ENCODE peak calls at places on chromosomes 7 and 10, in six cellular contexts. One of them, this sample, is unnamed.

GRCh38 chr10:109451879-109452278 is 471.4 kb downstream of the XPNPEP1 start:
- DNase-seq in stimulated activated CD8-positive, alpha-beta memory T cell treated with anti-CD3 and anti-CD28 coated beads, Interleukin-2, amount 100 ng/mL, for 1 hour: no peak
- DNase-seq in posterior cingulate gyrus: no peak
- DNase-seq in IMR-90: no peak
- DNase-seq in GM12892: no peak
- DNase-seq in mammary epithelial cell: no peak
- DNase-seq in this sample: no peak

GRCh38 chr7:54843961-54844360 is 85.0 kb upstream of the SEC61G start:
- DNase-seq in IMR-90: no peak
- DNase-seq in stimulated activated CD8-positive, alpha-beta memory T cell treated with anti-CD3 and anti-CD28 coated beads, Interleukin-2, amount 100 ng/mL, for 1 hour: no peak
- DNase-seq in GM12892: no peak
- DNase-seq in posterior cingulate gyrus: no peak
- DNase-seq in mammary epithelial cell: peak; percentile 35
- DNase-seq in this sample: no peak

GRCh38 chr10:123301077-123301875 is 147.1 kb downstream of the BUB3 start:
- DNase-seq in mammary epithelial cell: peak; percentile 39
- DNase-seq in posterior cingulate gyrus: peak; percentile 85
- DNase-seq in stimulated activated CD8-positive, alpha-beta memory T cell treated with anti-CD3 and anti-CD28 coated beads, Interleukin-2, amount 100 ng/mL, for 1 hour: no peak
- DNase-seq in GM12892: no peak
- DNase-seq in IMR-90: no peak
- DNase-seq in this sample: peak; percentile 90

GRCh38 chr10:88989824-88990527 is 622 bp upstream of the FAS start:
- DNase-seq in posterior cingulate gyrus: no peak
- DNase-seq in mammary epithelial cell: peak; percentile 72
- DNase-seq in IMR-90: peak; percentile 86
- DNase-seq in stimulated activated CD8-positive, alpha-beta memory T cell treated with anti-CD3 and anti-CD28 coated beads, Interleukin-2, amount 100 ng/mL, for 1 hour: no peak
- DNase-seq in GM12892: no peak
- DNase-seq in this sample: peak; percentile 78

GRCh38 chr7:150931199-150931869 is 46.8 kb downstream of the KCNH2 start:
- DNase-seq in IMR-90: no peak
- DNase-seq in posterior cingulate gyrus: no peak
- DNase-seq in mammary epithelial cell: no peak
- DNase-seq in stimulated activated CD8-positive, alpha-beta memory T cell treated with anti-CD3 and anti-CD28 coated beads, Interleukin-2, amount 100 ng/mL, for 1 hour: no peak
- DNase-seq in GM12892: no peak
- DNase-seq in this sample: no peak

GRCh38 chr10:124006526-124006925 is 86.9 kb downstream of the CHST15 start:
- DNase-seq in GM12892: no peak
- DNase-seq in IMR-90: no peak
- DNase-seq in posterior cingulate gyrus: peak; percentile 2
- DNase-seq in stimulated activated CD8-positive, alpha-beta memory T cell treated with anti-CD3 and anti-CD28 coated beads, Interleukin-2, amount 100 ng/mL, for 1 hour: no peak
- DNase-seq in mammary epithelial cell: no peak
- DNase-seq in this sample: no peak

GRCh38 chr10:31319602-31320178 is 674 bp downstream of the ZEB1 start:
- DNase-seq in mammary epithelial cell: no peak
- DNase-seq in GM12892: no peak
- DNase-seq in posterior cingulate gyrus: no peak
- DNase-seq in stimulated activated CD8-positive, alpha-beta memory T cell treated with anti-CD3 and anti-CD28 coated beads, Interleukin-2, amount 100 ng/mL, for 1 hour: no peak
- DNase-seq in IMR-90: no peak
- DNase-seq in this sample: no peak

GRCh38 chr10:83167081-83167480 is 972.2 kb upstream of the GHITM start:
- DNase-seq in posterior cingulate gyrus: no peak
- DNase-seq in GM12892: no peak
- DNase-seq in mammary epithelial cell: no peak
- DNase-seq in IMR-90: no peak
- DNase-seq in stimulated activated CD8-positive, alpha-beta memory T cell treated with anti-CD3 and anti-CD28 coated beads, Interleukin-2, amount 100 ng/mL, for 1 hour: no peak
- DNase-seq in this sample: no peak

GRCh38 chr10:20635545-20635944 is 261.6 kb downstream of the NEBL start:
- DNase-seq in GM12892: no peak
- DNase-seq in mammary epithelial cell: no peak
- DNase-seq in posterior cingulate gyrus: no peak
- DNase-seq in stimulated activated CD8-positive, alpha-beta memory T cell treated with anti-CD3 and anti-CD28 coated beads, Interleukin-2, amount 100 ng/mL, for 1 hour: no peak
- DNase-seq in IMR-90: no peak
- DNase-seq in this sample: no peak

GRCh38 chr7:55439627-55440026 is 74.5 kb downstream of the LANCL2 start:
- DNase-seq in stimulated activated CD8-positive, alpha-beta memory T cell treated with anti-CD3 and anti-CD28 coated beads, Interleukin-2, amount 100 ng/mL, for 1 hour: no peak
- DNase-seq in GM12892: no peak
- DNase-seq in IMR-90: peak; percentile 36
- DNase-seq in posterior cingulate gyrus: no peak
- DNase-seq in mammary epithelial cell: peak; percentile 31
- DNase-seq in this sample: peak; percentile 32

GRCh38 chr10:938954-939678 is 7.6 kb upstream of the LARP4B start:
- DNase-seq in stimulated activated CD8-positive, alpha-beta memory T cell treated with anti-CD3 and anti-CD28 coated beads, Interleukin-2, amount 100 ng/mL, for 1 hour: no peak
- DNase-seq in mammary epithelial cell: no peak
- DNase-seq in posterior cingulate gyrus: no peak
- DNase-seq in IMR-90: no peak
- DNase-seq in GM12892: no peak
- DNase-seq in this sample: no peak

GRCh38 chr10:14543048-14543903 is 212.6 kb upstream of the FRMD4A start:
- DNase-seq in mammary epithelial cell: no peak
- DNase-seq in IMR-90: no peak
- DNase-seq in GM12892: no peak
- DNase-seq in posterior cingulate gyrus: no peak
- DNase-seq in stimulated activated CD8-positive, alpha-beta memory T cell treated with anti-CD3 and anti-CD28 coated beads, Interleukin-2, amount 100 ng/mL, for 1 hour: no peak
- DNase-seq in this sample: no peak

GRCh38 chr7:14229047-14229446 is 239.6 kb upstream of the ETV1 start:
- DNase-seq in IMR-90: peak; percentile 46
- DNase-seq in posterior cingulate gyrus: no peak
- DNase-seq in stimulated activated CD8-positive, alpha-beta memory T cell treated with anti-CD3 and anti-CD28 coated beads, Interleukin-2, amount 100 ng/mL, for 1 hour: no peak
- DNase-seq in GM12892: no peak
- DNase-seq in mammary epithelial cell: no peak
- DNase-seq in this sample: no peak

GRCh38 chr10:103690281-103690680 is 165.1 kb downstream of the SH3PXD2A start:
- DNase-seq in IMR-90: no peak
- DNase-seq in posterior cingulate gyrus: no peak
- DNase-seq in stimulated activated CD8-positive, alpha-beta memory T cell treated with anti-CD3 and anti-CD28 coated beads, Interleukin-2, amount 100 ng/mL, for 1 hour: no peak
- DNase-seq in mammary epithelial cell: no peak
- DNase-seq in GM12892: no peak
- DNase-seq in this sample: no peak

GRCh38 chr10:30940279-30940678 is 91.4 kb downstream of the ZNF438 start:
- DNase-seq in GM12892: no peak
- DNase-seq in IMR-90: no peak
- DNase-seq in stimulated activated CD8-positive, alpha-beta memory T cell treated with anti-CD3 and anti-CD28 coated beads, Interleukin-2, amount 100 ng/mL, for 1 hour: no peak
- DNase-seq in mammary epithelial cell: peak; percentile 3
- DNase-seq in posterior cingulate gyrus: no peak
- DNase-seq in this sample: no peak

GRCh38 chr7:123979876-123980275 is 53.0 kb downstream of the TMEM229A start:
- DNase-seq in IMR-90: no peak
- DNase-seq in GM12892: no peak
- DNase-seq in posterior cingulate gyrus: no peak
- DNase-seq in mammary epithelial cell: peak; percentile 44
- DNase-seq in stimulated activated CD8-positive, alpha-beta memory T cell treated with anti-CD3 and anti-CD28 coated beads, Interleukin-2, amount 100 ng/mL, for 1 hour: no peak
- DNase-seq in this sample: peak; percentile 2

GRCh38 chr10:72340510-72340895 is 14.2 kb downstream of the DNAJB12 start:
- DNase-seq in stimulated activated CD8-positive, alpha-beta memory T cell treated with anti-CD3 and anti-CD28 coated beads, Interleukin-2, amount 100 ng/mL, for 1 hour: no peak
- DNase-seq in mammary epithelial cell: no peak
- DNase-seq in posterior cingulate gyrus: peak; percentile 65
- DNase-seq in GM12892: peak; percentile 76
- DNase-seq in IMR-90: no peak
- DNase-seq in this sample: peak; percentile 46

GRCh38 chr7:30082686-30083085 is 52.1 kb upstream of the MTURN start:
- DNase-seq in posterior cingulate gyrus: no peak
- DNase-seq in IMR-90: no peak
- DNase-seq in GM12892: no peak
- DNase-seq in mammary epithelial cell: no peak
- DNase-seq in stimulated activated CD8-positive, alpha-beta memory T cell treated with anti-CD3 and anti-CD28 coated beads, Interleukin-2, amount 100 ng/mL, for 1 hour: no peak
- DNase-seq in this sample: no peak

GRCh38 chr10:22606164-22606614 is 108.2 kb downstream of the PIP4K2A start:
- DNase-seq in IMR-90: peak; percentile 59
- DNase-seq in stimulated activated CD8-positive, alpha-beta memory T cell treated with anti-CD3 and anti-CD28 coated beads, Interleukin-2, amount 100 ng/mL, for 1 hour: no peak
- DNase-seq in mammary epithelial cell: no peak
- DNase-seq in posterior cingulate gyrus: no peak
- DNase-seq in GM12892: no peak
- DNase-seq in this sample: peak; percentile 65

GRCh38 chr7:151992375-151992774 is 33.1 kb upstream of the GALNT11 start:
- DNase-seq in GM12892: no peak
- DNase-seq in stimulated activated CD8-positive, alpha-beta memory T cell treated with anti-CD3 and anti-CD28 coated beads, Interleukin-2, amount 100 ng/mL, for 1 hour: no peak
- DNase-seq in mammary epithelial cell: peak; percentile 27
- DNase-seq in posterior cingulate gyrus: no peak
- DNase-seq in IMR-90: no peak
- DNase-seq in this sample: peak; percentile 57

GRCh38 chr7:114416089-114416990 is 1.7 kb downstream of the FOXP2 start:
- DNase-seq in stimulated activated CD8-positive, alpha-beta memory T cell treated with anti-CD3 and anti-CD28 coated beads, Interleukin-2, amount 100 ng/mL, for 1 hour: no peak
- DNase-seq in mammary epithelial cell: no peak
- DNase-seq in posterior cingulate gyrus: no peak
- DNase-seq in IMR-90: peak; percentile 40
- DNase-seq in GM12892: no peak
- DNase-seq in this sample: no peak

GRCh38 chr10:101400529-101400928 is 46.6 kb downstream of the BTRC start:
- DNase-seq in posterior cingulate gyrus: no peak
- DNase-seq in GM12892: no peak
- DNase-seq in stimulated activated CD8-positive, alpha-beta memory T cell treated with anti-CD3 and anti-CD28 coated beads, Interleukin-2, amount 100 ng/mL, for 1 hour: no peak
- DNase-seq in IMR-90: peak; percentile 9
- DNase-seq in mammary epithelial cell: no peak
- DNase-seq in this sample: no peak

GRCh38 chr7:39240864-39241263 is 263.2 kb downstream of the POU6F2 start:
- DNase-seq in IMR-90: no peak
- DNase-seq in stimulated activated CD8-positive, alpha-beta memory T cell treated with anti-CD3 and anti-CD28 coated beads, Interleukin-2, amount 100 ng/mL, for 1 hour: no peak
- DNase-seq in GM12892: no peak
- DNase-seq in mammary epithelial cell: peak; percentile 1
- DNase-seq in posterior cingulate gyrus: no peak
- DNase-seq in this sample: peak; percentile 26

GRCh38 chr7:116573541-116573940 is 48.7 kb downstream of the CAV1 start:
- DNase-seq in mammary epithelial cell: no peak
- DNase-seq in posterior cingulate gyrus: no peak
- DNase-seq in GM12892: no peak
- DNase-seq in stimulated activated CD8-positive, alpha-beta memory T cell treated with anti-CD3 and anti-CD28 coated beads, Interleukin-2, amount 100 ng/mL, for 1 hour: no peak
- DNase-seq in IMR-90: no peak
- DNase-seq in this sample: no peak

GRCh38 chr10:132193907-132194552 is 7.3 kb downstream of the DPYSL4 start:
- DNase-seq in IMR-90: no peak
- DNase-seq in GM12892: no peak
- DNase-seq in mammary epithelial cell: no peak
- DNase-seq in posterior cingulate gyrus: no peak
- DNase-seq in stimulated activated CD8-positive, alpha-beta memory T cell treated with anti-CD3 and anti-CD28 coated beads, Interleukin-2, amount 100 ng/mL, for 1 hour: no peak
- DNase-seq in this sample: no peak

GRCh38 chr7:1230411-1231213 is 2.1 kb upstream of the UNCX start:
- DNase-seq in IMR-90: no peak
- DNase-seq in posterior cingulate gyrus: no peak
- DNase-seq in mammary epithelial cell: no peak
- DNase-seq in stimulated activated CD8-positive, alpha-beta memory T cell treated with anti-CD3 and anti-CD28 coated beads, Interleukin-2, amount 100 ng/mL, for 1 hour: no peak
- DNase-seq in GM12892: no peak
- DNase-seq in this sample: no peak

GRCh38 chr7:116911799-116912198 is 41.5 kb upstream of the ST7 start:
- DNase-seq in posterior cingulate gyrus: no peak
- DNase-seq in stimulated activated CD8-positive, alpha-beta memory T cell treated with anti-CD3 and anti-CD28 coated beads, Interleukin-2, amount 100 ng/mL, for 1 hour: no peak
- DNase-seq in GM12892: no peak
- DNase-seq in mammary epithelial cell: peak; percentile 56
- DNase-seq in IMR-90: no peak
- DNase-seq in this sample: no peak

GRCh38 chr7:117937049-117937448 is 63.8 kb upstream of the CTTNBP2 start:
- DNase-seq in mammary epithelial cell: no peak
- DNase-seq in posterior cingulate gyrus: no peak
- DNase-seq in stimulated activated CD8-positive, alpha-beta memory T cell treated with anti-CD3 and anti-CD28 coated beads, Interleukin-2, amount 100 ng/mL, for 1 hour: no peak
- DNase-seq in IMR-90: no peak
- DNase-seq in GM12892: no peak
- DNase-seq in this sample: no peak

GRCh38 chr10:22017283-22018020 is 13.9 kb upstream of the DNAJC1 start:
- DNase-seq in GM12892: no peak
- DNase-seq in stimulated activated CD8-positive, alpha-beta memory T cell treated with anti-CD3 and anti-CD28 coated beads, Interleukin-2, amount 100 ng/mL, for 1 hour: no peak
- DNase-seq in mammary epithelial cell: no peak
- DNase-seq in IMR-90: no peak
- DNase-seq in posterior cingulate gyrus: no peak
- DNase-seq in this sample: no peak

GRCh38 chr10:35600193-35600592 is 4.9 kb upstream of the GJD4 start:
- DNase-seq in IMR-90: no peak
- DNase-seq in mammary epithelial cell: no peak
- DNase-seq in GM12892: no peak
- DNase-seq in posterior cingulate gyrus: no peak
- DNase-seq in stimulated activated CD8-positive, alpha-beta memory T cell treated with anti-CD3 and anti-CD28 coated beads, Interleukin-2, amount 100 ng/mL, for 1 hour: no peak
- DNase-seq in this sample: no peak

GRCh38 chr10:12846718-12847117 is 154.8 kb downstream of the CCDC3 start:
- DNase-seq in mammary epithelial cell: no peak
- DNase-seq in IMR-90: peak; percentile 17
- DNase-seq in stimulated activated CD8-positive, alpha-beta memory T cell treated with anti-CD3 and anti-CD28 coated beads, Interleukin-2, amount 100 ng/mL, for 1 hour: no peak
- DNase-seq in posterior cingulate gyrus: no peak
- DNase-seq in GM12892: no peak
- DNase-seq in this sample: no peak

GRCh38 chr10:132498562-132499366 is 38.8 kb upstream of the INPP5A start:
- DNase-seq in posterior cingulate gyrus: no peak
- DNase-seq in mammary epithelial cell: no peak
- DNase-seq in IMR-90: no peak
- DNase-seq in stimulated activated CD8-positive, alpha-beta memory T cell treated with anti-CD3 and anti-CD28 coated beads, Interleukin-2, amount 100 ng/mL, for 1 hour: no peak
- DNase-seq in GM12892: no peak
- DNase-seq in this sample: no peak

GRCh38 chr7:45662540-45663166 is 88.5 kb downstream of the ADCY1 start:
- DNase-seq in IMR-90: no peak
- DNase-seq in posterior cingulate gyrus: peak; percentile 3
- DNase-seq in stimulated activated CD8-positive, alpha-beta memory T cell treated with anti-CD3 and anti-CD28 coated beads, Interleukin-2, amount 100 ng/mL, for 1 hour: no peak
- DNase-seq in mammary epithelial cell: no peak
- DNase-seq in GM12892: no peak
- DNase-seq in this sample: no peak

GRCh38 chr10:21807162-21807561 is 196.4 kb downstream of the DNAJC1 start:
- DNase-seq in mammary epithelial cell: no peak
- DNase-seq in IMR-90: no peak
- DNase-seq in posterior cingulate gyrus: no peak
- DNase-seq in GM12892: no peak
- DNase-seq in stimulated activated CD8-positive, alpha-beta memory T cell treated with anti-CD3 and anti-CD28 coated beads, Interleukin-2, amount 100 ng/mL, for 1 hour: no peak
- DNase-seq in this sample: no peak

GRCh38 chr10:69069090-69070042 is 18.5 kb upstream of the SRGN start:
- DNase-seq in IMR-90: no peak
- DNase-seq in mammary epithelial cell: no peak
- DNase-seq in GM12892: no peak
- DNase-seq in posterior cingulate gyrus: no peak
- DNase-seq in stimulated activated CD8-positive, alpha-beta memory T cell treated with anti-CD3 and anti-CD28 coated beads, Interleukin-2, amount 100 ng/mL, for 1 hour: no peak
- DNase-seq in this sample: no peak

GRCh38 chr10:43809211-43809930 is 160.7 kb upstream of the ZNF32 start:
- DNase-seq in mammary epithelial cell: no peak
- DNase-seq in IMR-90: peak; percentile 93
- DNase-seq in stimulated activated CD8-positive, alpha-beta memory T cell treated with anti-CD3 and anti-CD28 coated beads, Interleukin-2, amount 100 ng/mL, for 1 hour: no peak
- DNase-seq in posterior cingulate gyrus: no peak
- DNase-seq in GM12892: no peak
- DNase-seq in this sample: peak; percentile 88

GRCh38 chr10:5960070-5960972 is 17.0 kb downstream of the IL15RA start:
- DNase-seq in stimulated activated CD8-positive, alpha-beta memory T cell treated with anti-CD3 and anti-CD28 coated beads, Interleukin-2, amount 100 ng/mL, for 1 hour: no peak
- DNase-seq in GM12892: no peak
- DNase-seq in mammary epithelial cell: no peak
- DNase-seq in IMR-90: peak; percentile 73
- DNase-seq in posterior cingulate gyrus: no peak
- DNase-seq in this sample: no peak

GRCh38 chr7:136069840-136070529 is 92.8 kb upstream of the MTPN start:
- DNase-seq in GM12892: no peak
- DNase-seq in posterior cingulate gyrus: no peak
- DNase-seq in IMR-90: no peak
- DNase-seq in stimulated activated CD8-positive, alpha-beta memory T cell treated with anti-CD3 and anti-CD28 coated beads, Interleukin-2, amount 100 ng/mL, for 1 hour: no peak
- DNase-seq in mammary epithelial cell: no peak
- DNase-seq in this sample: no peak

GRCh38 chr10:99779335-99779734 is 3.1 kb upstream of the ABCC2 start:
- DNase-seq in IMR-90: peak; percentile 83
- DNase-seq in posterior cingulate gyrus: no peak
- DNase-seq in mammary epithelial cell: peak; percentile 51
- DNase-seq in GM12892: no peak
- DNase-seq in stimulated activated CD8-positive, alpha-beta memory T cell treated with anti-CD3 and anti-CD28 coated beads, Interleukin-2, amount 100 ng/mL, for 1 hour: no peak
- DNase-seq in this sample: peak; percentile 83

GRCh38 chr7:116984917-116985316 is 31.6 kb downstream of the ST7 start:
- DNase-seq in mammary epithelial cell: no peak
- DNase-seq in IMR-90: peak; percentile 28
- DNase-seq in GM12892: no peak
- DNase-seq in stimulated activated CD8-positive, alpha-beta memory T cell treated with anti-CD3 and anti-CD28 coated beads, Interleukin-2, amount 100 ng/mL, for 1 hour: no peak
- DNase-seq in posterior cingulate gyrus: no peak
- DNase-seq in this sample: peak; percentile 37